ENCODE peak calls at places on chromosome 13, in four cellular contexts. F is A549, Z is SK-N-SH, G is HepG2. W is an unnamed sample.
A peak's percentile ranks its signal among the peaks of the same experiment; 100 is the strongest.

GRCh38 chr13:40657307-40657706 is 9.1 kb downstream of the FOXO1 start:
- DNase-seq in Z (no peak), G (no peak), F (no peak), W (no peak)

GRCh38 chr13:31909889-31910551 is 121.6 kb upstream of the FRY start:
- DNase-seq in F (peak; percentile 47), G (peak; percentile 45), Z (peak; percentile 18), W (peak; percentile 37)

GRCh38 chr13:107680115-107680514 is 535.2 kb downstream of the LIG4 start:
- DNase-seq in F (no peak), Z (peak; percentile 27), G (no peak), W (no peak)

GRCh38 chr13:111280666-111281577 is 39.5 kb upstream of the TEX29 start:
- DNase-seq in Z (no peak), F (no peak), G (no peak), W (no peak)

GRCh38 chr13:22757530-22758120 is 423.2 kb upstream of the SGCG start:
- DNase-seq in G (no peak), Z (peak; percentile 12), F (peak; percentile 10), W (no peak)

GRCh38 chr13:32454886-32455593 is 27.1 kb upstream of the N4BP2L1 start:
- DNase-seq in F (no peak), G (peak; percentile 80), Z (no peak), W (no peak)

GRCh38 chr13:59099182-59099950 is 1064.4 kb downstream of the DIAPH3 start:
- DNase-seq in Z (no peak), G (no peak), F (no peak), W (no peak)

GRCh38 chr13:66111628-66112027 is 1118.5 kb downstream of the PCDH9 start:
- DNase-seq in F (no peak), Z (no peak), G (no peak), W (no peak)

GRCh38 chr13:40668335-40668734 is 1.9 kb upstream of the FOXO1 start:
- DNase-seq in F (peak; percentile 47), Z (no peak), G (peak; percentile 54), W (no peak)

GRCh38 chr13:50080158-50080855 is 65.1 kb downstream of the KCNRG start:
- DNase-seq in F (peak; percentile 37), G (peak; percentile 23), Z (peak; percentile 12), W (no peak)

GRCh38 chr13:107348931-107349330 is 781.0 kb upstream of the ARGLU1 start:
- DNase-seq in G (no peak), F (no peak), Z (peak; percentile 24), W (no peak)

GRCh38 chr13:52348081-52348480 is 57.9 kb downstream of the THSD1 start:
- DNase-seq in F (peak; percentile 13), G (no peak), Z (no peak), W (no peak)

GRCh38 chr13:82358284-82358683 is 1524.0 kb downstream of the SLITRK1 start:
- DNase-seq in G (no peak), F (no peak), Z (no peak), W (no peak)

GRCh38 chr13:21619633-21620220 is 15.8 kb upstream of the MICU2 start:
- DNase-seq in F (no peak), G (no peak), Z (no peak), W (no peak)

GRCh38 chr13:103272770-103273169 is 206.6 kb upstream of the SLC10A2 start:
- DNase-seq in F (no peak), G (no peak), Z (no peak), W (no peak)

GRCh38 chr13:40053401-40053800 is 397.9 kb downstream of the COG6 start:
- DNase-seq in F (no peak), G (no peak), Z (no peak), W (no peak)

GRCh38 chr13:44378277-44378676 is 4.7 kb downstream of the SERP2 start:
- DNase-seq in Z (no peak), F (no peak), G (no peak), W (no peak)

GRCh38 chr13:44383945-44384344 is 10.3 kb downstream of the SERP2 start:
- DNase-seq in G (no peak), Z (no peak), F (no peak), W (no peak)

GRCh38 chr13:44382635-44383145 is 9.1 kb downstream of the SERP2 start:
- DNase-seq in F (no peak), Z (no peak), G (no peak), W (no peak)

GRCh38 chr13:44379885-44380284 is 6.3 kb downstream of the SERP2 start:
- DNase-seq in G (no peak), F (no peak), Z (no peak), W (no peak)

GRCh38 chr13:44380404-44381165 is 7.0 kb downstream of the SERP2 start:
- DNase-seq in G (no peak), Z (no peak), F (no peak), W (no peak)
- TF ChIP-seq PBX3 in G (no peak), Z (no peak), F (no peak), W (no peak)

DNA sequence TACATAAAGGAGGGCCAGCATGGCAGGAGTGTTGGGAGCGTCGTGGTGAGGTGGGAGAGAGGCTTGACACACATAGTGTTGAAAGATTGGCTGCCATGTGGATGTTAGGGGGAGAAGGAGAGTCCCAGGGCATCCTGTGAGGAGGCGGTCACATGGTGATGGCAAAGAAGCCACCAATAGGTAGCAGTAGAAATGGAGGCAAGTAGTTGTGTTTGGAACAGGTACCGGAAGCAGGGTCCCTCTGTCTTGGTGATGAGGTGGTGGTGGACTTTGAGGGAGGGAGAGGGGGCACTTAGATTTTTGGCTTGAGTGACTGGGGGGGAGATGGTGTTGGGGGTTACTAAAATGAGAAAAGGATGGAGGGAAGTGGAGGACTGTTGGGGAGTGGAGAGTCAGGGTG is 193.2 kb upstream of the RNF113B start:
- DNase-seq in F (no peak), G (no peak), Z (no peak), W (no peak)
- TF ChIP-seq PBX3 in F (no peak), G (no peak), Z (no peak), W (no peak)

GRCh38 chr13:24217601-24218281 is 57.2 kb downstream of the SPATA13 start:
- DNase-seq in F (peak; percentile 32), G (peak; percentile 72), Z (no peak), W (no peak)
- TF ChIP-seq PBX3 in F (no peak), G (no peak), Z (no peak), W (no peak)

GRCh38 chr13:99542788-99543406 is 41.6 kb downstream of the TM9SF2 start:
- DNase-seq in Z (no peak), G (no peak), F (no peak), W (peak; percentile 92)
- TF ChIP-seq PBX3 in Z (no peak), G (no peak), F (no peak), W (no peak)

GRCh38 chr13:109180905-109181425 is 551.6 kb downstream of the MYO16 start:
- DNase-seq in Z (no peak), F (no peak), G (peak; percentile 6), W (no peak)
- TF ChIP-seq PBX3 in Z (peak; percentile 75), F (no peak), G (no peak), W (no peak)

GRCh38 chr13:83883061-83883523 is 818 bp upstream of the SLITRK1 start:
- DNase-seq in Z (no peak), F (no peak), G (no peak), W (no peak)
- TF ChIP-seq PBX3 in Z (no peak), F (no peak), G (no peak), W (no peak)

GRCh38 chr13:46126552-46127171 is 21.8 kb upstream of the CPB2 start:
- DNase-seq in Z (peak; percentile 68), F (peak; percentile 66), G (peak; percentile 75), W (no peak)

GRCh38 chr13:46126074-46126473 is 21.2 kb upstream of the CPB2 start:
- DNase-seq in Z (no peak), G (no peak), F (no peak), W (no peak)

GRCh38 chr13:46124967-46125933 is 20.4 kb upstream of the CPB2 start:
- DNase-seq in F (no peak), Z (no peak), G (no peak), W (no peak)

GRCh38 chr13:46129124-46129523 is 24.3 kb upstream of the CPB2 start:
- DNase-seq in F (no peak), Z (no peak), G (no peak), W (no peak)

DNA sequence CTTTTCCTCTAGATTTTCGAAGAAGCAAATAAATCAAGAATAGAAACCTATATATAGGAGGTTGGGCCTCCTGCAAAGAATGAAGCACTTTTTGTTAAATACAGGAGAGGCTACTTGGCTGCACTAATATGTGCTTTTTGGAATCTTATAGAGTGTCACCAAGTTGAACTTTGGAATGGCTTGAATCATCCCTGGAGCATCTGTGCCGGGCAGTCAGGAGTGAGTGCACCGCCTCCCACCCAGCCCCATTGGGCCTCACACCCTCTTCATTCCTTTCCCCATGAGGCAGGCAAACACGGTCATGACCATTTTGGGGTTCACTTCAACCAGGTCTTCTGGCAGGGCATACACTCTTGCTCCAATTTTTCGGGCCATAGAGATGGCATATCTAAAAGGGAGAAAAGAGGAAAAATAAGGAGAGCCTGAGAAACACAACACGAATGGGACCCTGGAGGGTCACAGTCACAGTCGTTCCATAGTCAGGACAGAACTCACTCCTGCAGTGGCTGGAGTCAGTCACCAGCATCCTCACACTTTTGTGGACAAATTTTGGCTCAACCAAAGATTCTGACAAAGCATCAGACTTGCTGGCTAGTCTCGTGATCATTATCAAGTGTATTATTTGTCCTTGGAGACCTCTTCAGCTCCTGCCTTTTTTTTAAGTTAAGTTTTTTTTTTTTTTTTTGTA is 22.6 kb upstream of the CPB2 start:
- DNase-seq in Z (no peak), F (no peak), G (no peak), W (no peak)
- TF ChIP-seq PBX3 in Z (no peak), F (no peak), G (no peak), W (no peak)

DNA sequence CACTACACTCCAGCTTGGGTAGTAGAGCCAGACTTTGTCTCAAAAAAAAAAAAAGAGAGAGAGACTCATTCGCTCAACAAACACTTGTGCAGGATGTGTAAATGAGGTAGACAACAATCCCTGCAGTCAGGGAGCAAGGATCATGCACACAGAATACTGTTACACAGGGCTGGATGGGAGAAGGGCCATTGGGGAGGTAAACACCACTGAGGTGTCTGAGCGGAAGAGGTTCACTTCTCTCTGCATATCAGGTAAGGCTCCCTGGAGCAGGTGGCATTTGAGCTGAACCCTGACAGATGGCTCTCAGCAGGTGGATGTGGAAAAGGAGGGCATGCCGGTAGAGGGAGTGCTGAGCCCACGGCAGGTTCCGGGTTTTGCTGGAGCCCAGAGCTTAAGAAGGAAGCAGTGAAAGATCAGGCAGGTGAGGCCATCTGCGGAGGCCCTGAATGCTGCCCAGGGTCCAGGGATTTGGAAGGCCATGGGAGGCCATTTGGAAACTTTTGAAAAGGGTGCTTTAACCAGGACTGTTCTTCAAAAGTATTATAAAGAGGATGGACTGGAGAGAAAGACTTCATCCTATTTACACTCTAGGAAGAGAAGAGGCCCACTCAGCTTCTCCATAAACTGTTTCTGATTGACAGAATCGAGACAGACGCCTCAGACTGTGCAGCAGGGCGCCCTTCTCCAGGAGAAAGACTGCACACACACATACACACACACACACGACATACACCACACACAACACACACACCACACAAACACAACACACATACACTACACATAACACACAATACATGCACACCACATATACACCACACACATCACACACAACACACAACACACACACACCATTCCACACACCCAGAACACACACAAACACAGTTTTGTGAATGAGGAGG is 199.4 kb downstream of the USP12 start:
- DNase-seq in G (peak; percentile 74), Z (no peak), F (peak; percentile 80), W (no peak)
- TF ChIP-seq PBX3 in G (no peak), Z (no peak), F (no peak), W (no peak)

W was measured in GM12878.